ENCODE peak calls at places on chromosomes 13 and 19, in nine cellular contexts. One of them, this sample, is unnamed.

GRCh38 chr19:38149597-38149996 is 74.4 kb downstream of the DPF1 start:
- DNase-seq in tibial artery: no peak
- DNase-seq in Right ventricle myocardium superior: no peak
- DNase-seq in NCI-H1694: no peak
- DNase-seq in AG09319: no peak
- DNase-seq in A549: no peak
- DNase-seq in anterior cingulate cortex: peak
- DNase-seq in thoracic aorta: no peak
- DNase-seq in natural killer cell: no peak
- DNase-seq in this sample: no peak

GRCh38 chr13:101660711-101661110 is 208.2 kb downstream of the ITGBL1 start:
- DNase-seq in anterior cingulate cortex: no peak
- DNase-seq in thoracic aorta: no peak
- DNase-seq in tibial artery: no peak
- DNase-seq in NCI-H1694: no peak
- DNase-seq in Right ventricle myocardium superior: no peak
- DNase-seq in A549: no peak
- DNase-seq in natural killer cell: no peak
- DNase-seq in AG09319: no peak
- DNase-seq in this sample: no peak

GRCh38 chr19:2477732-2478191 is 1.8 kb downstream of the GADD45B start:
- DNase-seq in Right ventricle myocardium superior: peak
- DNase-seq in AG09319: no peak
- DNase-seq in anterior cingulate cortex: no peak
- DNase-seq in A549: peak
- DNase-seq in thoracic aorta: no peak
- DNase-seq in natural killer cell: peak
- DNase-seq in NCI-H1694: no peak
- DNase-seq in tibial artery: peak
- DNase-seq in this sample: peak

GRCh38 chr13:52665325-52665724 is 12.7 kb downstream of the SUGT1 start:
- DNase-seq in tibial artery: no peak
- DNase-seq in NCI-H1694: peak
- DNase-seq in anterior cingulate cortex: no peak
- DNase-seq in natural killer cell: no peak
- DNase-seq in thoracic aorta: no peak
- DNase-seq in A549: peak
- DNase-seq in Right ventricle myocardium superior: no peak
- DNase-seq in AG09319: no peak
- DNase-seq in this sample: peak

GRCh38 chr13:97257800-97258799 is 36.0 kb downstream of the MBNL2 start:
- DNase-seq in tibial artery: peak
- DNase-seq in natural killer cell: no peak
- DNase-seq in NCI-H1694: no peak
- DNase-seq in A549: peak
- DNase-seq in Right ventricle myocardium superior: peak
- DNase-seq in anterior cingulate cortex: no peak
- DNase-seq in AG09319: peak
- DNase-seq in thoracic aorta: peak
- DNase-seq in this sample: peak

GRCh38 chr13:36875431-36875830 is 44.6 kb downstream of the SMAD9 start:
- DNase-seq in A549: no peak
- DNase-seq in anterior cingulate cortex: no peak
- DNase-seq in AG09319: no peak
- DNase-seq in thoracic aorta: no peak
- DNase-seq in tibial artery: no peak
- DNase-seq in NCI-H1694: no peak
- DNase-seq in Right ventricle myocardium superior: no peak
- DNase-seq in natural killer cell: no peak
- DNase-seq in this sample: no peak

GRCh38 chr19:39304701-39305571 is 8.7 kb downstream of the IFNL1 start:
- DNase-seq in A549: no peak
- DNase-seq in AG09319: no peak
- DNase-seq in Right ventricle myocardium superior: no peak
- DNase-seq in NCI-H1694: no peak
- DNase-seq in anterior cingulate cortex: no peak
- DNase-seq in tibial artery: no peak
- DNase-seq in natural killer cell: no peak
- DNase-seq in thoracic aorta: no peak
- DNase-seq in this sample: no peak

GRCh38 chr19:55694241-55694655 is 19.2 kb downstream of the EPN1 start:
- DNase-seq in AG09319: no peak
- DNase-seq in tibial artery: no peak
- DNase-seq in anterior cingulate cortex: no peak
- DNase-seq in A549: no peak
- DNase-seq in natural killer cell: no peak
- DNase-seq in NCI-H1694: no peak
- DNase-seq in Right ventricle myocardium superior: peak
- DNase-seq in thoracic aorta: no peak
- DNase-seq in this sample: no peak

GRCh38 chr19:51726049-51726448 is 2.3 kb upstream of the HAS1 start:
- DNase-seq in tibial artery: no peak
- DNase-seq in thoracic aorta: no peak
- DNase-seq in anterior cingulate cortex: peak
- DNase-seq in Right ventricle myocardium superior: peak
- DNase-seq in NCI-H1694: no peak
- DNase-seq in natural killer cell: no peak
- DNase-seq in A549: no peak
- DNase-seq in AG09319: peak
- DNase-seq in this sample: no peak

GRCh38 chr13:51251480-51251879 is 29.3 kb downstream of the FAM124A start:
- DNase-seq in natural killer cell: no peak
- DNase-seq in AG09319: no peak
- DNase-seq in thoracic aorta: no peak
- DNase-seq in NCI-H1694: no peak
- DNase-seq in anterior cingulate cortex: no peak
- DNase-seq in A549: no peak
- DNase-seq in Right ventricle myocardium superior: no peak
- DNase-seq in tibial artery: no peak
- DNase-seq in this sample: no peak

GRCh38 chr13:50167224-50167947 is 152.1 kb downstream of the KCNRG start:
- DNase-seq in NCI-H1694: no peak
- DNase-seq in A549: no peak
- DNase-seq in AG09319: no peak
- DNase-seq in natural killer cell: no peak
- DNase-seq in Right ventricle myocardium superior: no peak
- DNase-seq in anterior cingulate cortex: no peak
- DNase-seq in tibial artery: no peak
- DNase-seq in thoracic aorta: no peak
- DNase-seq in this sample: no peak

GRCh38 chr13:35765387-35765786 is 288.9 kb upstream of the MAB21L1 start:
- DNase-seq in A549: no peak
- DNase-seq in anterior cingulate cortex: no peak
- DNase-seq in AG09319: no peak
- DNase-seq in natural killer cell: no peak
- DNase-seq in tibial artery: no peak
- DNase-seq in NCI-H1694: no peak
- DNase-seq in thoracic aorta: no peak
- DNase-seq in Right ventricle myocardium superior: no peak
- DNase-seq in this sample: no peak

GRCh38 chr19:13652810-13653590 is 111.3 kb upstream of the MRI1 start:
- DNase-seq in natural killer cell: no peak
- DNase-seq in tibial artery: no peak
- DNase-seq in thoracic aorta: no peak
- DNase-seq in anterior cingulate cortex: no peak
- DNase-seq in AG09319: no peak
- DNase-seq in NCI-H1694: no peak
- DNase-seq in A549: no peak
- DNase-seq in Right ventricle myocardium superior: no peak
- DNase-seq in this sample: no peak

GRCh38 chr13:90420683-90421082 is 926.8 kb upstream of the MIR17HG start:
- DNase-seq in thoracic aorta: no peak
- DNase-seq in anterior cingulate cortex: no peak
- DNase-seq in tibial artery: no peak
- DNase-seq in Right ventricle myocardium superior: no peak
- DNase-seq in natural killer cell: no peak
- DNase-seq in AG09319: no peak
- DNase-seq in A549: no peak
- DNase-seq in NCI-H1694: no peak
- DNase-seq in this sample: no peak